ENCODE peak calls at places on chromosomes 7 and 10, in five cellular contexts. One of them, this sample, is unnamed.

GRCh38 chr7:147081117-147081516 is 964.5 kb downstream of the CNTNAP2 start:
- DNase-seq in sigmoid colon: no peak
- DNase-seq in SK-N-SH: no peak
- DNase-seq in transverse colon: no peak
- DNase-seq in upper lobe of left lung: no peak
- DNase-seq in this sample: no peak

GRCh38 chr10:97350138-97350537 is 15.6 kb upstream of the FRAT2 start:
- DNase-seq in sigmoid colon: no peak
- DNase-seq in SK-N-SH: no peak
- DNase-seq in transverse colon: peak; percentile 21
- DNase-seq in upper lobe of left lung: no peak
- DNase-seq in this sample: no peak

GRCh38 chr10:91758303-91759146 is 39.7 kb upstream of the TNKS2 start:
- DNase-seq in sigmoid colon: no peak
- DNase-seq in SK-N-SH: peak; percentile 36
- DNase-seq in transverse colon: no peak
- DNase-seq in upper lobe of left lung: no peak
- DNase-seq in this sample: no peak

GRCh38 chr10:21292763-21293517 is 232.5 kb downstream of the SKIDA1 start:
- DNase-seq in sigmoid colon: peak; percentile 74
- DNase-seq in SK-N-SH: no peak
- DNase-seq in transverse colon: peak; percentile 13
- DNase-seq in upper lobe of left lung: peak; percentile 51
- DNase-seq in this sample: no peak

GRCh38 chr10:78952018-78952417 is 116.7 kb upstream of the ZMIZ1 start:
- DNase-seq in sigmoid colon: no peak
- DNase-seq in SK-N-SH: no peak
- DNase-seq in transverse colon: no peak
- DNase-seq in upper lobe of left lung: no peak
- DNase-seq in this sample: no peak

GRCh38 chr10:99775850-99776249 is 6.6 kb upstream of the ABCC2 start:
- DNase-seq in sigmoid colon: no peak
- DNase-seq in SK-N-SH: peak; percentile 11
- DNase-seq in transverse colon: no peak
- DNase-seq in upper lobe of left lung: no peak
- DNase-seq in this sample: no peak

GRCh38 chr10:23412223-23412622 is 26.7 kb upstream of the OTUD1 start:
- DNase-seq in sigmoid colon: no peak
- DNase-seq in SK-N-SH: no peak
- DNase-seq in transverse colon: no peak
- DNase-seq in upper lobe of left lung: no peak
- DNase-seq in this sample: no peak

GRCh38 chr10:125840955-125841354 is 17.6 kb downstream of the BCCIP start:
- DNase-seq in sigmoid colon: no peak
- DNase-seq in SK-N-SH: no peak
- DNase-seq in transverse colon: no peak
- DNase-seq in upper lobe of left lung: no peak
- DNase-seq in this sample: no peak

GRCh38 chr10:101130984-101131961 is at the start of gene TLX1:
- DNase-seq in sigmoid colon: peak; percentile 63
- DNase-seq in SK-N-SH: peak; percentile 80
- DNase-seq in transverse colon: no peak
- DNase-seq in upper lobe of left lung: no peak
- DNase-seq in this sample: no peak

GRCh38 chr10:17607603-17608332 is 9.4 kb downstream of the HACD1 start:
- DNase-seq in sigmoid colon: no peak
- DNase-seq in SK-N-SH: peak; percentile 60
- DNase-seq in transverse colon: no peak
- DNase-seq in upper lobe of left lung: no peak
- DNase-seq in this sample: no peak

GRCh38 chr10:33129987-33130386 is 172.0 kb upstream of the ITGB1 start:
- DNase-seq in sigmoid colon: no peak
- DNase-seq in SK-N-SH: no peak
- DNase-seq in transverse colon: no peak
- DNase-seq in upper lobe of left lung: no peak
- DNase-seq in this sample: no peak

GRCh38 chr7:47724335-47724982 is 142.5 kb upstream of the TNS3 start:
- DNase-seq in sigmoid colon: no peak
- DNase-seq in SK-N-SH: no peak
- DNase-seq in transverse colon: no peak
- DNase-seq in upper lobe of left lung: no peak
- DNase-seq in this sample: no peak

GRCh38 chr10:14545827-14546226 is 215.1 kb upstream of the FRMD4A start:
- DNase-seq in sigmoid colon: no peak
- DNase-seq in SK-N-SH: no peak
- DNase-seq in transverse colon: no peak
- DNase-seq in upper lobe of left lung: no peak
- DNase-seq in this sample: no peak

GRCh38 chr10:2108496-2108895 is 371.2 kb upstream of the ADARB2 start:
- DNase-seq in sigmoid colon: no peak
- DNase-seq in SK-N-SH: no peak
- DNase-seq in transverse colon: no peak
- DNase-seq in upper lobe of left lung: no peak
- DNase-seq in this sample: no peak

GRCh38 chr7:113625494-113626102 is 293.2 kb downstream of the PPP1R3A start:
- DNase-seq in sigmoid colon: no peak
- DNase-seq in SK-N-SH: no peak
- DNase-seq in transverse colon: no peak
- DNase-seq in upper lobe of left lung: no peak
- DNase-seq in this sample: no peak

GRCh38 chr10:60073781-60074656 is 167.7 kb upstream of the CCDC6 start:
- DNase-seq in sigmoid colon: no peak
- DNase-seq in SK-N-SH: no peak
- DNase-seq in transverse colon: no peak
- DNase-seq in upper lobe of left lung: no peak
- DNase-seq in this sample: no peak

GRCh38 chr7:47142169-47142866 is 439.6 kb downstream of the TNS3 start:
- DNase-seq in sigmoid colon: no peak
- DNase-seq in SK-N-SH: no peak
- DNase-seq in transverse colon: no peak
- DNase-seq in upper lobe of left lung: no peak
- DNase-seq in this sample: no peak

GRCh38 chr10:31757374-31757773 is 171.3 kb downstream of the ARHGAP12 start:
- DNase-seq in sigmoid colon: peak; percentile 84
- DNase-seq in SK-N-SH: no peak
- DNase-seq in transverse colon: no peak
- DNase-seq in upper lobe of left lung: no peak
- DNase-seq in this sample: no peak

GRCh38 chr7:32785365-32785764 is 106.2 kb downstream of the KBTBD2 start:
- DNase-seq in sigmoid colon: no peak
- DNase-seq in SK-N-SH: no peak
- DNase-seq in transverse colon: no peak
- DNase-seq in upper lobe of left lung: no peak
- DNase-seq in this sample: peak; percentile 68

GRCh38 chr7:120806669-120807068 is 51.3 kb downstream of the TSPAN12 start:
- DNase-seq in sigmoid colon: no peak
- DNase-seq in SK-N-SH: no peak
- DNase-seq in transverse colon: no peak
- DNase-seq in upper lobe of left lung: no peak
- DNase-seq in this sample: no peak

GRCh38 chr7:106621393-106622132 is 39.4 kb downstream of the CCDC71L start:
- DNase-seq in sigmoid colon: no peak
- DNase-seq in SK-N-SH: no peak
- DNase-seq in transverse colon: no peak
- DNase-seq in upper lobe of left lung: no peak
- DNase-seq in this sample: no peak

GRCh38 chr10:44865289-44865671 is 45.9 kb upstream of the TMEM72 start:
- DNase-seq in sigmoid colon: peak; percentile 78
- DNase-seq in SK-N-SH: no peak
- DNase-seq in transverse colon: no peak
- DNase-seq in upper lobe of left lung: no peak
- DNase-seq in this sample: no peak

GRCh38 chr7:1691096-1691495 is 21.0 kb downstream of the ELFN1 start:
- DNase-seq in sigmoid colon: peak; percentile 49
- DNase-seq in SK-N-SH: peak; percentile 7
- DNase-seq in transverse colon: no peak
- DNase-seq in upper lobe of left lung: peak; percentile 9
- DNase-seq in this sample: no peak

GRCh38 chr10:77104459-77104980 is 533.1 kb downstream of the KCNMA1 start:
- DNase-seq in sigmoid colon: peak; percentile 86
- DNase-seq in SK-N-SH: no peak
- DNase-seq in transverse colon: peak; percentile 9
- DNase-seq in upper lobe of left lung: no peak
- DNase-seq in this sample: peak; percentile 95

GRCh38 chr10:69641261-69641980 is 11.4 kb downstream of the FAM241B start:
- DNase-seq in sigmoid colon: peak; percentile 46
- DNase-seq in SK-N-SH: no peak
- DNase-seq in transverse colon: no peak
- DNase-seq in upper lobe of left lung: no peak
- DNase-seq in this sample: no peak

GRCh38 chr10:100760726-100761125 is 15.3 kb downstream of the PAX2 start:
- DNase-seq in sigmoid colon: no peak
- DNase-seq in SK-N-SH: no peak
- DNase-seq in transverse colon: no peak
- DNase-seq in upper lobe of left lung: no peak
- DNase-seq in this sample: no peak

GRCh38 chr10:96380821-96381220 is 22.0 kb upstream of the OPALIN start:
- DNase-seq in sigmoid colon: no peak
- DNase-seq in SK-N-SH: no peak
- DNase-seq in transverse colon: no peak
- DNase-seq in upper lobe of left lung: peak; percentile 51
- DNase-seq in this sample: no peak

GRCh38 chr10:46523881-46524470 is 32.5 kb downstream of the GPRIN2 start:
- DNase-seq in sigmoid colon: peak; percentile 66
- DNase-seq in SK-N-SH: peak; percentile 38
- DNase-seq in transverse colon: peak; percentile 18
- DNase-seq in upper lobe of left lung: peak; percentile 42
- DNase-seq in this sample: no peak

GRCh38 chr7:94313926-94314325 is 80.8 kb upstream of the COL1A2 start:
- DNase-seq in sigmoid colon: no peak
- DNase-seq in SK-N-SH: no peak
- DNase-seq in transverse colon: no peak
- DNase-seq in upper lobe of left lung: no peak
- DNase-seq in this sample: no peak

GRCh38 chr7:45240187-45240776 is 82.7 kb downstream of the RAMP3 start:
- DNase-seq in sigmoid colon: no peak
- DNase-seq in SK-N-SH: no peak
- DNase-seq in transverse colon: no peak
- DNase-seq in upper lobe of left lung: no peak
- DNase-seq in this sample: peak; percentile 64

GRCh38 chr7:64639267-64640001 is 26.5 kb upstream of the ZNF107 start:
- DNase-seq in sigmoid colon: no peak
- DNase-seq in SK-N-SH: no peak
- DNase-seq in transverse colon: no peak
- DNase-seq in upper lobe of left lung: no peak
- DNase-seq in this sample: no peak

GRCh38 chr10:71339796-71340589 is 20.9 kb downstream of the SLC29A3 start:
- DNase-seq in sigmoid colon: no peak
- DNase-seq in SK-N-SH: no peak
- DNase-seq in transverse colon: peak; percentile 51
- DNase-seq in upper lobe of left lung: no peak
- DNase-seq in this sample: no peak
- TF ChIP-seq EP300 in sigmoid colon: no peak
- TF ChIP-seq EP300 in SK-N-SH: no peak
- TF ChIP-seq EP300 in transverse colon: no peak
- TF ChIP-seq EP300 in upper lobe of left lung: no peak
- TF ChIP-seq EP300 in this sample: no peak

GRCh38 chr10:29374162-29374561 is 85.3 kb downstream of the LYZL1 start:
- DNase-seq in sigmoid colon: no peak
- DNase-seq in SK-N-SH: no peak
- DNase-seq in transverse colon: no peak
- DNase-seq in upper lobe of left lung: no peak
- DNase-seq in this sample: no peak

GRCh38 chr10:29372920-29373319 is 84.0 kb downstream of the LYZL1 start:
- DNase-seq in sigmoid colon: no peak
- DNase-seq in SK-N-SH: no peak
- DNase-seq in transverse colon: no peak
- DNase-seq in upper lobe of left lung: no peak
- DNase-seq in this sample: no peak

GRCh38 chr10:29377333-29377961 is 88.6 kb downstream of the LYZL1 start:
- DNase-seq in sigmoid colon: no peak
- DNase-seq in SK-N-SH: peak; percentile 55
- DNase-seq in transverse colon: no peak
- DNase-seq in upper lobe of left lung: no peak
- DNase-seq in this sample: no peak

GRCh38 chr10:29378106-29378505 is 89.2 kb downstream of the LYZL1 start:
- DNase-seq in sigmoid colon: no peak
- DNase-seq in SK-N-SH: no peak
- DNase-seq in transverse colon: no peak
- DNase-seq in upper lobe of left lung: no peak
- DNase-seq in this sample: no peak

DNA sequence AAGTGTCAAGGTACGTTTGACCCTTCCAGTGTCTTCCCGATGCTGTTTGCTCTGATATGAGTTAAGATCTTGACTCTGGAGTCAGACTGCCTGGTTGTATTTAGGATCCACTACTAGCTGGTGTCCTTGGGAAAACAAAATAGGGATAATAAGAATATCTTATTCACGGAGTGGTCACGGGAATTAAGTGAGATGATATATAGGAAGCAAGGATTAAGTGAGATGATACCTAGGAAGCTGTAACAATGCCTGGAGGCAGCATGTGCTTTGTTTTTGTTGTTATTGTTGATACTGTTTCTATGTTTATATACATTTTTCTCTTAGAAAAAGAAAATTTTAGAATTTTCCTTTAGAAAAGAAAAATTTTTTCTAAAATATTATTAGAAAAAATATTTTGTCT is 87.0 kb downstream of the LYZL1 start:
- DNase-seq in sigmoid colon: no peak
- DNase-seq in SK-N-SH: no peak
- DNase-seq in transverse colon: no peak
- DNase-seq in upper lobe of left lung: no peak
- DNase-seq in this sample: no peak
- TF ChIP-seq POLR2AphosphoS5 in sigmoid colon: no peak
- TF ChIP-seq POLR2AphosphoS5 in SK-N-SH: no peak
- TF ChIP-seq POLR2AphosphoS5 in transverse colon: no peak
- TF ChIP-seq POLR2AphosphoS5 in upper lobe of left lung: no peak
- TF ChIP-seq POLR2AphosphoS5 in this sample: no peak

DNA sequence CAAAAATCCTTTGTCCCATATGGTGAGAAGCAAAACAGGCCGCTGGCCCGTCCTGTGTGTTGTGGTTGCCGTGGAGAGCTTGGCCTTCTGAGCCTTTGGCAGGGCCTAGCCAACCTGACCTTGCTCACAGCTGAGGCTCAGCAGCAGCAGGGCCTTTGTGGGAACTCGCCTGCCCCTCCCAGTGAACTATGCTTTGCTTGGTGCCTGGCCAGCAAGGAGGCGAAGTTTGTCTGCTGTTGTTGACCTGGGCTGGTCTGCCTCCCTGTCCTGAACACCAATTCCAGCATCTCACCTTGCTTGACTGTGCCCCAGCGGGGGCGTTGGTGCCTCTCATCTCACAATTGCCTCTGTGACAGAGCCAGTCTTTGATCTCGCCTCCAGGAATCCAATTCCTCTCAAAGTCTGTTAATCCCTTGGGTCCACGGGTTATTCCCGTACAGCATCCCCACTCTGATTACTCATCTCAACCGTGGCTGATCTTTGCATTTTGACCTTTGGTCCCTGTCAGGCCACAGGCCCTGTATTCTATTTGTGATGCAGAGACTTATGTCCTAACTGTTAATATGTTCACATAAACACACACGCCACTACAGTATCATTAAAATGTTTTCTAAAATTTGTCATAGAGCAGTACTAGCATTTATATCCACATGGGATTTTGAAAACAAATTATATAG is 22.6 kb downstream of the EPDR1 start:
- DNase-seq in sigmoid colon: peak; percentile 73
- DNase-seq in SK-N-SH: peak; percentile 12
- DNase-seq in transverse colon: peak; percentile 86
- DNase-seq in upper lobe of left lung: peak; percentile 43
- DNase-seq in this sample: no peak
- TF ChIP-seq EP300 in sigmoid colon: no peak
- TF ChIP-seq EP300 in SK-N-SH: no peak
- TF ChIP-seq EP300 in transverse colon: no peak
- TF ChIP-seq EP300 in upper lobe of left lung: no peak
- TF ChIP-seq EP300 in this sample: no peak

GRCh38 chr10:92972066-92972870 is 88.3 kb upstream of the CYP26C1 start:
- DNase-seq in sigmoid colon: no peak
- DNase-seq in SK-N-SH: no peak
- DNase-seq in transverse colon: peak; percentile 10
- DNase-seq in upper lobe of left lung: peak; percentile 35
- DNase-seq in this sample: no peak
- TF ChIP-seq POLR2AphosphoS5 in sigmoid colon: no peak
- TF ChIP-seq POLR2AphosphoS5 in SK-N-SH: no peak
- TF ChIP-seq POLR2AphosphoS5 in transverse colon: no peak
- TF ChIP-seq POLR2AphosphoS5 in upper lobe of left lung: no peak
- TF ChIP-seq POLR2AphosphoS5 in this sample: no peak

This sample was measured in esophagus muscularis mucosa.